ENCODE peak calls at places on chromosomes 13 and 19, in eight cellular contexts. Q is NCI-H345; L is GOT3; B is NCI-H2029; E is hippocampal formation; M is astrocyte of the hippocampus; A is stimulated activated CD4-positive, alpha-beta T cell treated with anti-CD3 and anti-CD28 coated beads, Interleukin-15, amount 100 ng/mL, for 48 hours; J is NCI-H1105. H is an unnamed sample.

GRCh38 chr13:91020635-91021034 is 326.9 kb upstream of the MIR17HG start:
- DNase-seq in Q (no peak), L (no peak), B (no peak), E (no peak), M (no peak), A (no peak), J (no peak), H (no peak)

GRCh38 chr13:51614350-51614786 is 30.1 kb downstream of the WDFY2 start:
- DNase-seq in Q (no peak), L (no peak), B (peak), E (peak), M (no peak), A (peak), J (no peak), H (peak)

GRCh38 chr13:45951724-45952123 is 100.2 kb upstream of the SIAH3 start:
- DNase-seq in Q (no peak), L (no peak), B (no peak), E (no peak), M (no peak), A (no peak), J (no peak), H (no peak)

GRCh38 chr19:41753936-41754529 is 1.3 kb upstream of the CEACAM6 start:
- DNase-seq in Q (peak), L (no peak), B (peak), E (peak), M (peak), A (peak), J (peak), H (no peak)

GRCh38 chr19:21705393-21705792 is 62.0 kb downstream of the ZNF100 start:
- DNase-seq in Q (no peak), L (no peak), B (no peak), E (no peak), M (no peak), A (no peak), J (no peak), H (no peak)

GRCh38 chr13:113275387-113275786 is 21.7 kb upstream of the LAMP1 start:
- DNase-seq in Q (peak), L (no peak), B (no peak), E (no peak), M (peak), A (peak), J (peak), H (peak)

GRCh38 chr13:66218583-66218982 is 1011.6 kb downstream of the PCDH9 start:
- DNase-seq in Q (no peak), L (no peak), B (no peak), E (no peak), M (no peak), A (no peak), J (no peak), H (no peak)

GRCh38 chr19:35619290-35619923 is 6.9 kb downstream of the HAUS5 start:
- DNase-seq in Q (no peak), L (no peak), B (no peak), E (no peak), M (no peak), A (no peak), J (no peak), H (no peak)

GRCh38 chr13:40446365-40446764 is 220.1 kb downstream of the FOXO1 start:
- DNase-seq in Q (peak), L (no peak), B (peak), E (no peak), M (peak), A (no peak), J (no peak), H (no peak)

GRCh38 chr13:51971520-51972426 is 39.5 kb downstream of the ATP7B start:
- DNase-seq in Q (peak), L (no peak), B (no peak), E (no peak), M (no peak), A (no peak), J (no peak), H (no peak)

GRCh38 chr13:85261757-85262346 is 537.4 kb downstream of the SLITRK6 start:
- DNase-seq in Q (peak), L (no peak), B (no peak), E (no peak), M (peak), A (no peak), J (no peak), H (peak)

GRCh38 chr19:41872775-41873647 is 4.1 kb upstream of the CD79A start:
- DNase-seq in Q (peak), L (no peak), B (peak), E (peak), M (peak), A (peak), J (peak), H (peak)

GRCh38 chr13:31929031-31929770 is 102.4 kb upstream of the FRY start:
- DNase-seq in Q (no peak), L (no peak), B (no peak), E (no peak), M (no peak), A (no peak), J (no peak), H (no peak)

GRCh38 chr13:50800091-50800739 is 43.3 kb downstream of the DLEU7 start:
- DNase-seq in Q (no peak), L (no peak), B (no peak), E (no peak), M (peak), A (no peak), J (no peak), H (no peak)

GRCh38 chr13:74093691-74094090 is 40.5 kb downstream of the KLF12 start:
- DNase-seq in Q (no peak), L (no peak), B (no peak), E (no peak), M (peak), A (no peak), J (no peak), H (no peak)

GRCh38 chr13:40672310-40673060 is 6.0 kb upstream of the FOXO1 start:
- DNase-seq in Q (peak), L (no peak), B (peak), E (no peak), M (peak), A (no peak), J (peak), H (peak)

GRCh38 chr13:44329909-44330545 is 43.6 kb upstream of the SERP2 start:
- DNase-seq in Q (no peak), L (no peak), B (no peak), E (no peak), M (no peak), A (no peak), J (no peak), H (no peak)

GRCh38 chr13:38804536-38804935 is 117.7 kb downstream of the FREM2 start:
- DNase-seq in Q (no peak), L (no peak), B (no peak), E (peak), M (peak), A (no peak), J (no peak), H (no peak)

GRCh38 chr13:27997904-27998522 is 9.5 kb upstream of the URAD start:
- DNase-seq in Q (peak), L (no peak), B (no peak), E (no peak), M (peak), A (no peak), J (no peak), H (peak)

GRCh38 chr13:79662882-79663281 is 181.9 kb downstream of the NDFIP2 start:
- DNase-seq in Q (no peak), L (no peak), B (no peak), E (no peak), M (no peak), A (no peak), J (no peak), H (no peak)

GRCh38 chr19:17086129-17086528 is 10.6 kb downstream of the MYO9B start:
- DNase-seq in Q (no peak), L (no peak), B (no peak), E (peak), M (no peak), A (no peak), J (no peak), H (no peak)